ENCODE peak calls at places on chromosomes 5 and 9, in six cellular contexts. S is Peyer's patch, Q is tibial nerve, R is gastrocnemius medialis, B is neural progenitor cell, A is astrocyte. M is an unnamed sample.

GRCh38 chr5:180832638-180833068 is 28.4 kb downstream of the ZFP62 start:
- DNase-seq in S (peak), Q (no peak), R (no peak), B (no peak), A (no peak), M (no peak)

GRCh38 chr9:2691626-2692025 is 25.7 kb upstream of the KCNV2 start:
- DNase-seq in S (no peak), Q (no peak), R (no peak), B (no peak), A (no peak), M (no peak)

GRCh38 chr5:132389453-132390286 is 20.2 kb downstream of the SLC22A5 start:
- DNase-seq in S (peak), Q (no peak), R (no peak), B (no peak), A (peak), M (no peak)

GRCh38 chr5:142313693-142314092 is 11.1 kb downstream of the SPRY4 start:
- DNase-seq in S (no peak), Q (no peak), R (no peak), B (no peak), A (no peak), M (no peak)

GRCh38 chr9:14322211-14323082 is 8.5 kb upstream of the NFIB start:
- DNase-seq in S (peak), Q (peak), R (peak), B (peak), A (peak), M (peak)

GRCh38 chr5:43543434-43543833 is 13.4 kb downstream of the PAIP1 start:
- DNase-seq in S (no peak), Q (no peak), R (no peak), B (no peak), A (peak), M (no peak)

GRCh38 chr9:36166150-36166927 is 2.8 kb upstream of the CCIN start:
- DNase-seq in S (peak), Q (peak), R (peak), B (peak), A (peak), M (peak)

GRCh38 chr9:15047028-15047551 is 136.9 kb upstream of the FREM1 start:
- DNase-seq in S (no peak), Q (no peak), R (no peak), B (no peak), A (no peak), M (no peak)

GRCh38 chr5:83099001-83099400 is 21.7 kb downstream of the XRCC4 start:
- DNase-seq in S (no peak), Q (no peak), R (no peak), B (no peak), A (no peak), M (no peak)

GRCh38 chr9:37650873-37651768 is at the start of gene FRMPD1:
- DNase-seq in S (peak), Q (no peak), R (no peak), B (peak), A (peak), M (peak)

GRCh38 chr9:115943591-115944165 is 209.9 kb upstream of the PAPPA start:
- DNase-seq in S (no peak), Q (no peak), R (no peak), B (no peak), A (no peak), M (no peak)
- H3K27ac ChIP-seq in S (peak), Q (peak), R (no peak), B (no peak), A (peak), M (peak)

GRCh38 chr5:171309526-171310333 is 682 bp downstream of the TLX3 start:
- DNase-seq in S (no peak), Q (no peak), R (no peak), B (peak), A (no peak), M (no peak)
- TF ChIP-seq CTCF in S (no peak), Q (no peak), R (no peak), B (peak), A (no peak), M (no peak)

GRCh38 chr9:25677301-25678146 is 720 bp downstream of the TUSC1 start:
- DNase-seq in S (peak), Q (peak), R (peak), B (peak), A (peak), M (peak)
- H3K27ac ChIP-seq in S (peak), Q (peak), R (peak), B (no peak), A (peak), M (peak)

GRCh38 chr9:124820606-124821246 is 32.5 kb upstream of the WDR38 start:
- DNase-seq in S (no peak), Q (no peak), R (no peak), B (no peak), A (no peak), M (no peak)

GRCh38 chr9:124815601-124816000 is 37.7 kb upstream of the WDR38 start:
- DNase-seq in S (no peak), Q (no peak), R (no peak), B (no peak), A (no peak), M (no peak)

GRCh38 chr9:124814178-124814535 is 37.2 kb downstream of the OLFML2A start:
- DNase-seq in S (no peak), Q (no peak), R (no peak), B (no peak), A (no peak), M (no peak)

GRCh38 chr9:124821247-124821623 is 32.0 kb upstream of the WDR38 start:
- DNase-seq in S (no peak), Q (no peak), R (no peak), B (no peak), A (no peak), M (no peak)

GRCh38 chr9:124818431-124819281 is 34.6 kb upstream of the WDR38 start:
- DNase-seq in S (no peak), Q (no peak), R (peak), B (no peak), A (peak), M (no peak)
- TF ChIP-seq CTCF in S (no peak), Q (no peak), R (no peak), B (no peak), A (no peak), M (no peak)

DNA sequence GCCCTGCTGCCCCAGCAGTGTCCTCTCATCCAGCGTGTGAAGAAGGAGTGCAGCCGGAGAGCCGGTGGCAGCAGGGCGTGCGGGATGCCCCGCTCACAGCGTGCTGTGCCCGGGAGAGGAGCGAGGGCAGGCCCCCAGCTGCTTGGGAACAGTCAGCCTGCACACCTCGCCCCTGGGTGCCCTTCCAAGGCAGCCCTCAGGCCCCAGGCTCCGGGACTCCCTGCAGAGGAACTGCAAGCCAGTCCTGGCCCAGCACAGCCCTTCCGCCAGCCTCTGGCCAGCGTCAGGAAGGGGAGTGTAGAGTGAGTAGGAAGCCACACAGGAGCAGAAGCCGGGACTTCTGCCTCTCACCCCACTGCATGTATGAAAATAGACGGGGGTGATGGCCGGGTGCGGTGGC is 43.5 kb downstream of the ADAMTS2 start:
- DNase-seq in S (no peak), Q (no peak), R (no peak), B (no peak), A (no peak), M (peak)
- H3K27ac ChIP-seq in S (no peak), Q (peak), R (no peak), B (no peak), A (no peak), M (no peak)

DNA sequence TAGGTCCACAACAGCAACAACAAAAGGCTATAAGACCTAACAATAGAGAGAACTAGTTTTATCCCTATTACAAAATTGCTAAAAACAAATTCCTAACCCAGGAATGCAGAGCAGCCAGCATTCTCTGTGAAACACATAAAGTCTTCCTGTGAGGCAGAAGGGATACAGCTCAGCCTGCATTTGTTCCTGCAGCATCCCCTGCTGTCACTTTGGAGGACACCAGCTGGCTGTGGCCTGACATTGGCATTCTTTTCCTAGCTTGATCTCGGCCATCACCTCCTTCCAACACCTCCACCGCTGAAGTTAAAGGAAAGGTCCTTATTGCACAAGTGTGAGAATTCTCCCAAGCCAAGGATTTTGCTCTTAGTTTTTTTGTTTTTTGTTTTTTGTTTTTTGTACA is 186.1 kb downstream of the SNCAIP start:
- DNase-seq in S (no peak), Q (no peak), R (no peak), B (peak), A (no peak), M (no peak)
- TF ChIP-seq CTCF in S (peak), Q (no peak), R (no peak), B (peak), A (peak), M (no peak)

GRCh38 chr9:132770775-132771310 is 100.6 kb downstream of the GTF3C4 start:
- DNase-seq in S (no peak), Q (no peak), R (no peak), B (no peak), A (no peak), M (no peak)
- H3K27ac ChIP-seq in S (peak), Q (peak), R (no peak), B (no peak), A (no peak), M (no peak)

M was measured in heart right ventricle.